ENCODE peak calls at places on chromosomes 7 and 10, in five cellular contexts. M, G, J, C and Y are unnamed samples.

GRCh38 chr10:59895629-59896116 is 10.7 kb downstream of the CCDC6 start:
- DNase-seq in M (peak; percentile 53), G (no peak), J (no peak), C (no peak), Y (peak; percentile 80)

GRCh38 chr7:135169141-135169935 is 1.2 kb downstream of the CYREN start:
- DNase-seq in M (peak; percentile 81), G (peak; percentile 68), J (no peak), C (peak; percentile 70), Y (peak; percentile 65)

GRCh38 chr10:104589431-104589830 is 51.7 kb upstream of the SORCS3 start:
- DNase-seq in M (no peak), G (no peak), J (no peak), C (no peak), Y (no peak)

GRCh38 chr10:26621889-26622681 is 75.4 kb upstream of the PDSS1 start:
- DNase-seq in M (no peak), G (no peak), J (no peak), C (peak; percentile 62), Y (no peak)

GRCh38 chr7:157905740-157906461 is 569.1 kb downstream of the DNAJB6 start:
- DNase-seq in M (peak; percentile 48), G (peak; percentile 12), J (no peak), C (peak; percentile 59), Y (no peak)

GRCh38 chr10:78925800-78926319 is 142.9 kb upstream of the ZMIZ1 start:
- DNase-seq in M (peak; percentile 54), G (no peak), J (no peak), C (no peak), Y (no peak)

GRCh38 chr10:26503911-26504310 is 65.8 kb downstream of the APBB1IP start:
- DNase-seq in M (no peak), G (no peak), J (no peak), C (peak; percentile 55), Y (no peak)

GRCh38 chr10:2650328-2650727 is 417.0 kb upstream of the PFKP start:
- DNase-seq in M (no peak), G (no peak), J (no peak), C (no peak), Y (no peak)

GRCh38 chr7:130825819-130826218 is 91.8 kb upstream of the KLF14 start:
- DNase-seq in M (no peak), G (no peak), J (no peak), C (no peak), Y (no peak)

GRCh38 chr7:50667338-50667737 is 102.1 kb upstream of the DDC start:
- DNase-seq in M (no peak), G (no peak), J (no peak), C (no peak), Y (no peak)

GRCh38 chr10:13773496-13774170 is 186.9 kb downstream of the PRPF18 start:
- DNase-seq in M (no peak), G (no peak), J (no peak), C (no peak), Y (no peak)

GRCh38 chr7:103447073-103447960 is 1.3 kb upstream of the SLC26A5 start:
- DNase-seq in M (peak; percentile 79), G (peak; percentile 37), J (no peak), C (peak; percentile 74), Y (peak; percentile 44)

GRCh38 chr10:122163182-122164027 is 107.7 kb upstream of the BTBD16 start:
- DNase-seq in M (no peak), G (no peak), J (no peak), C (peak; percentile 91), Y (no peak)

GRCh38 chr10:122445904-122446303 is 8.5 kb upstream of the ARMS2 start:
- DNase-seq in M (no peak), G (no peak), J (no peak), C (no peak), Y (no peak)

GRCh38 chr10:5030989-5031388 is 27.3 kb upstream of the AKR1C2 start:
- DNase-seq in M (no peak), G (no peak), J (no peak), C (no peak), Y (no peak)

GRCh38 chr7:17989546-17989945 is 38.1 kb downstream of the PRPS1L1 start:
- DNase-seq in M (no peak), G (no peak), J (no peak), C (no peak), Y (no peak)

GRCh38 chr10:132205650-132206376 is 19.1 kb downstream of the DPYSL4 start:
- DNase-seq in M (no peak), G (no peak), J (no peak), C (no peak), Y (no peak)

GRCh38 chr7:140078392-140078791 is 15.6 kb upstream of the PARP12 start:
- DNase-seq in M (no peak), G (no peak), J (no peak), C (no peak), Y (no peak)

GRCh38 chr10:17851611-17852010 is 42.5 kb downstream of the MRC1 start:
- DNase-seq in M (no peak), G (no peak), J (no peak), C (no peak), Y (no peak)

GRCh38 chr7:138358850-138359341 is 101.2 kb upstream of the TRIM24 start:
- DNase-seq in M (no peak), G (no peak), J (no peak), C (no peak), Y (no peak)

GRCh38 chr10:31075434-31075833 is 43.8 kb upstream of the ZNF438 start:
- DNase-seq in M (no peak), G (no peak), J (no peak), C (no peak), Y (no peak)

GRCh38 chr7:14375998-14376397 is 386.5 kb upstream of the ETV1 start:
- DNase-seq in M (no peak), G (no peak), J (no peak), C (no peak), Y (no peak)

GRCh38 chr10:3776796-3777571 is 8.0 kb downstream of the KLF6 start:
- DNase-seq in M (no peak), G (peak; percentile 59), J (no peak), C (no peak), Y (peak; percentile 58)

GRCh38 chr7:4888161-4888560 is 4.6 kb upstream of the RADIL start:
- DNase-seq in M (no peak), G (no peak), J (no peak), C (no peak), Y (no peak)

GRCh38 chr7:38232475-38233366 is 40.7 kb downstream of the TARP start:
- DNase-seq in M (no peak), G (no peak), J (peak; percentile 82), C (no peak), Y (no peak)

GRCh38 chr7:69599879-69600764 is 1.8 kb downstream of the AUTS2 start:
- DNase-seq in M (no peak), G (no peak), J (no peak), C (no peak), Y (no peak)

GRCh38 chr7:23955600-23956149 is 245.7 kb downstream of the STK31 start:
- DNase-seq in M (no peak), G (no peak), J (no peak), C (no peak), Y (no peak)

GRCh38 chr7:98870807-98871491 is 1.1 kb upstream of the TMEM130 start:
- DNase-seq in M (no peak), G (no peak), J (no peak), C (peak; percentile 54), Y (no peak)

GRCh38 chr7:15837627-15838026 is 151.1 kb upstream of the MEOX2 start:
- DNase-seq in M (no peak), G (no peak), J (no peak), C (no peak), Y (no peak)
- TF ChIP-seq JUND in M (no peak), G (no peak), J (no peak), C (no peak), Y (no peak)

DNA sequence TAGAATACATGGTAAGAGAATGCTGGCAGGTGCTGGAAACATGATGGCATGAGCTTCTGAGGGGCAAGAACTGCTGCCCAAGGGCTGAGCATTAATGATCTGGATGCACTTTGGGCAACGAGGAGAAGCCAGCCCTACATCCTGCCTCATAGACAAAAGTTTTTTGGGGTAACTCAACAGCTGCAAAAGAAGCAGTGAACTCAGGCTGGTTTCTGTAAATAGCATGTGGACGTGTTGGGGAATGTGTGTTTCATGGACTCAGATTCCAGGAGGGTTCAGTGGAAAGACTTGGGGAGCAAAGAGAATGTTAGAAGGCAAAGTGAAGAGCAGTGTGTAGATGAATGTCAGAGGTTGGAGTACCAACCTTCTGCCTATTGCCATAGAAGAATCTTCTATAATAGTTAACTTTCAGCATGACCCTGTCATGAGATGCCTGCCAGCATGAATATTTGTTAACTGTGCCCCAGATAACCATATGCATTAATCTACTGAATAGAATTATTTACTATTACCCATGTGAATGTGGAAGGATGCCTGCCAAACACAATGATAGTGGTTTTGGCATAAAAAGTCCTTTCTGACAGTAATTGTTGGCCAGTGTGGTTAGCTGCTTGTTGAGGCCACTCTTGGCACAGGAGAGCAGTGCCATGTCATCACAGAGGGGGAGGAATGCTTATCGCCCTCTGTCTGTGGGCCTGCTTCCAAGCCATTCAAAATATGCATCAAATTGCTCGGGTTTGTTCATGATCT is 165.6 kb downstream of the WNT2 start:
- DNase-seq in M (no peak), G (no peak), J (no peak), C (no peak), Y (no peak)
- TF ChIP-seq SP1 in M (no peak), G (no peak), J (no peak), C (no peak), Y (no peak)

DNA sequence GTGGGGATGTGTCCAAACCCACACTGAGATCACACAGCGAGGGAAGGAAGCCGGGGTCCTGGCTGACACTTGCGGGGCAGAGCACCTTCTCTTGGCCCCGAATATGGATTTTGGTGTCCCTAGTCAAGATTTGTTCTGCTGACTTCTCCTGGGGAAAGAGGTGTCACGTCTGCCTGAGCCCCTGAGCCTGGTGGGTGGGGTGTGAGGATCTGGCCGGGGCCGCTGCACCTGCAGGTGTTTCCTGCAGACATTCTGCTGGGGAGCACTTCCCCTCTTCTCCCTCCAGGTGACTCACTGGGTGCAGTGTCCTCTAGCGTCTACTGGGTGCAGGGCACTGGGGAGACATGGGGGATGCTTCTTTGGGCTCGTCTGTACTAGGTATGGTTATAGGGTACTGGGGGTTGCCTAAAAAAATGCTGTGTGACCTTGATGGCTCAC is 99.2 kb downstream of the GRK5 start:
- DNase-seq in M (peak; percentile 49), G (no peak), J (peak; percentile 71), C (no peak), Y (no peak)
- TF ChIP-seq JUND in M (peak; percentile 57), G (no peak), J (no peak), C (no peak), Y (no peak)

GRCh38 chr7:26397786-26398435 is 106.2 kb downstream of the SNX10 start:
- DNase-seq in M (peak; percentile 47), G (no peak), J (no peak), C (peak; percentile 75), Y (no peak)
- TF ChIP-seq SP1 in M (no peak), G (no peak), J (no peak), C (no peak), Y (no peak)